ENCODE peak calls at places on chromosomes 1 and 21, in six cellular contexts. One of them, this sample, is unnamed.

GRCh38 chr1:222994506-222995229 is 148.4 kb downstream of the TLR5 start:
- DNase-seq in H1: no peak
- DNase-seq in GM12891: no peak
- DNase-seq in K562: no peak
- DNase-seq in GM12878: no peak
- DNase-seq in SK-N-SH: no peak
- DNase-seq in this sample: no peak

GRCh38 chr1:86641318-86641717 is 63.1 kb upstream of the SH3GLB1 start:
- DNase-seq in GM12878: no peak
- DNase-seq in H1: no peak
- DNase-seq in SK-N-SH: no peak
- DNase-seq in K562: no peak
- DNase-seq in GM12891: no peak
- DNase-seq in this sample: no peak

GRCh38 chr1:8705104-8705503 is 112.3 kb downstream of the RERE start:
- DNase-seq in K562: no peak
- DNase-seq in H1: no peak
- DNase-seq in GM12878: no peak
- DNase-seq in SK-N-SH: no peak
- DNase-seq in GM12891: no peak
- DNase-seq in this sample: no peak

GRCh38 chr1:51378871-51379270 is 48.5 kb upstream of the TTC39A start:
- DNase-seq in K562: no peak
- DNase-seq in H1: no peak
- DNase-seq in GM12878: no peak
- DNase-seq in SK-N-SH: no peak
- DNase-seq in GM12891: no peak
- DNase-seq in this sample: no peak

GRCh38 chr1:198107041-198107440 is 49.8 kb upstream of the NEK7 start:
- DNase-seq in GM12891: no peak
- DNase-seq in K562: no peak
- DNase-seq in SK-N-SH: no peak
- DNase-seq in GM12878: no peak
- DNase-seq in H1: no peak
- DNase-seq in this sample: no peak

GRCh38 chr1:13725714-13726175 is 25.8 kb downstream of the PRDM2 start:
- DNase-seq in H1: no peak
- DNase-seq in K562: peak; percentile 31
- DNase-seq in GM12878: no peak
- DNase-seq in GM12891: no peak
- DNase-seq in SK-N-SH: peak; percentile 26
- DNase-seq in this sample: no peak

GRCh38 chr1:74502432-74502831 is 10.0 kb downstream of the LRRC53 start:
- DNase-seq in SK-N-SH: no peak
- DNase-seq in K562: no peak
- DNase-seq in GM12891: no peak
- DNase-seq in H1: no peak
- DNase-seq in GM12878: no peak
- DNase-seq in this sample: no peak

GRCh38 chr1:27179373-27179772 is 24.4 kb upstream of the SLC9A1 start:
- DNase-seq in K562: no peak
- DNase-seq in GM12891: no peak
- DNase-seq in H1: no peak
- DNase-seq in GM12878: no peak
- DNase-seq in SK-N-SH: no peak
- DNase-seq in this sample: no peak

GRCh38 chr1:59276317-59276914 is 20.5 kb upstream of the FGGY start:
- DNase-seq in SK-N-SH: no peak
- DNase-seq in GM12878: no peak
- DNase-seq in H1: no peak
- DNase-seq in GM12891: no peak
- DNase-seq in K562: no peak
- DNase-seq in this sample: no peak

GRCh38 chr1:9494936-9495758 is 44.1 kb upstream of the SLC25A33 start:
- DNase-seq in H1: peak; percentile 38
- DNase-seq in K562: peak; percentile 79
- DNase-seq in GM12891: peak; percentile 74
- DNase-seq in GM12878: no peak
- DNase-seq in SK-N-SH: peak; percentile 90
- DNase-seq in this sample: peak; percentile 73

GRCh38 chr1:9438431-9439073 is 100.7 kb upstream of the SLC25A33 start:
- DNase-seq in H1: no peak
- DNase-seq in SK-N-SH: no peak
- DNase-seq in K562: no peak
- DNase-seq in GM12891: no peak
- DNase-seq in GM12878: no peak
- DNase-seq in this sample: no peak

GRCh38 chr1:232598133-232598532 is 31.8 kb downstream of the SIPA1L2 start:
- DNase-seq in H1: no peak
- DNase-seq in GM12878: no peak
- DNase-seq in K562: no peak
- DNase-seq in SK-N-SH: no peak
- DNase-seq in GM12891: no peak
- DNase-seq in this sample: no peak

GRCh38 chr1:193190096-193190744 is 3.8 kb upstream of the B3GALT2 start:
- DNase-seq in K562: no peak
- DNase-seq in GM12891: no peak
- DNase-seq in SK-N-SH: no peak
- DNase-seq in GM12878: no peak
- DNase-seq in H1: no peak
- DNase-seq in this sample: no peak

GRCh38 chr1:196317535-196318522 is 290.4 kb downstream of the KCNT2 start:
- DNase-seq in SK-N-SH: no peak
- DNase-seq in GM12878: no peak
- DNase-seq in H1: no peak
- DNase-seq in GM12891: no peak
- DNase-seq in K562: peak; percentile 47
- DNase-seq in this sample: no peak

GRCh38 chr1:152013664-152014237 is 20.1 kb upstream of the S100A10 start:
- DNase-seq in GM12878: no peak
- DNase-seq in GM12891: no peak
- DNase-seq in H1: no peak
- DNase-seq in K562: peak; percentile 72
- DNase-seq in SK-N-SH: no peak
- DNase-seq in this sample: no peak

GRCh38 chr1:78587213-78587612 is 33.0 kb upstream of the IFI44L start:
- DNase-seq in GM12891: no peak
- DNase-seq in GM12878: no peak
- DNase-seq in K562: no peak
- DNase-seq in H1: no peak
- DNase-seq in SK-N-SH: no peak
- DNase-seq in this sample: no peak

GRCh38 chr1:14924012-14924452 is 229.5 kb upstream of the TMEM51 start:
- DNase-seq in K562: peak; percentile 78
- DNase-seq in GM12878: no peak
- DNase-seq in SK-N-SH: peak; percentile 95
- DNase-seq in GM12891: peak; percentile 64
- DNase-seq in H1: no peak
- DNase-seq in this sample: peak; percentile 76

GRCh38 chr1:54996869-54997710 is 1.6 kb upstream of the BSND start:
- DNase-seq in SK-N-SH: peak; percentile 68
- DNase-seq in K562: no peak
- DNase-seq in GM12878: no peak
- DNase-seq in GM12891: no peak
- DNase-seq in H1: no peak
- DNase-seq in this sample: no peak

GRCh38 chr1:98827041-98827440 is 165.5 kb downstream of the SNX7 start:
- DNase-seq in K562: no peak
- DNase-seq in H1: no peak
- DNase-seq in SK-N-SH: no peak
- DNase-seq in GM12891: no peak
- DNase-seq in GM12878: no peak
- DNase-seq in this sample: no peak

GRCh38 chr21:19507682-19508260 is 1104.2 kb upstream of the TMPRSS15 start:
- DNase-seq in GM12891: no peak
- DNase-seq in K562: peak; percentile 26
- DNase-seq in H1: no peak
- DNase-seq in SK-N-SH: peak; percentile 20
- DNase-seq in GM12878: no peak
- DNase-seq in this sample: no peak

GRCh38 chr1:224377676-224378006 is 21.0 kb downstream of the CNIH4 start:
- DNase-seq in H1: no peak
- DNase-seq in SK-N-SH: no peak
- DNase-seq in GM12878: peak; percentile 62
- DNase-seq in K562: peak; percentile 28
- DNase-seq in GM12891: no peak
- DNase-seq in this sample: no peak

GRCh38 chr1:201637282-201638076 is 98.6 kb downstream of the NAV1 start:
- DNase-seq in H1: no peak
- DNase-seq in K562: no peak
- DNase-seq in GM12891: no peak
- DNase-seq in GM12878: no peak
- DNase-seq in SK-N-SH: peak; percentile 72
- DNase-seq in this sample: no peak

GRCh38 chr21:46500224-46500861 is 41.7 kb downstream of the DIP2A start:
- DNase-seq in GM12878: no peak
- DNase-seq in GM12891: no peak
- DNase-seq in H1: no peak
- DNase-seq in K562: peak; percentile 44
- DNase-seq in SK-N-SH: no peak
- DNase-seq in this sample: no peak
- TF ChIP-seq TAF1 in GM12878: no peak
- TF ChIP-seq TAF1 in GM12891: no peak
- TF ChIP-seq TAF1 in H1: no peak
- TF ChIP-seq TAF1 in K562: no peak
- TF ChIP-seq TAF1 in SK-N-SH: no peak
- TF ChIP-seq TAF1 in this sample: no peak

GRCh38 chr1:17595602-17595925 is 56.1 kb downstream of the ARHGEF10L start:
- DNase-seq in GM12891: no peak
- DNase-seq in K562: no peak
- DNase-seq in GM12878: no peak
- DNase-seq in H1: no peak
- DNase-seq in SK-N-SH: no peak
- DNase-seq in this sample: no peak

GRCh38 chr1:17596186-17596585 is 56.7 kb downstream of the ARHGEF10L start:
- DNase-seq in GM12878: no peak
- DNase-seq in K562: no peak
- DNase-seq in GM12891: no peak
- DNase-seq in SK-N-SH: no peak
- DNase-seq in H1: no peak
- DNase-seq in this sample: no peak

GRCh38 chr1:17594026-17594425 is 54.5 kb downstream of the ARHGEF10L start:
- DNase-seq in SK-N-SH: peak; percentile 69
- DNase-seq in GM12891: no peak
- DNase-seq in GM12878: no peak
- DNase-seq in K562: no peak
- DNase-seq in H1: no peak
- DNase-seq in this sample: no peak

GRCh38 chr1:17596651-17597509 is 57.4 kb downstream of the ARHGEF10L start:
- DNase-seq in GM12891: no peak
- DNase-seq in H1: no peak
- DNase-seq in GM12878: no peak
- DNase-seq in SK-N-SH: peak; percentile 66
- DNase-seq in K562: no peak
- DNase-seq in this sample: no peak

DNA sequence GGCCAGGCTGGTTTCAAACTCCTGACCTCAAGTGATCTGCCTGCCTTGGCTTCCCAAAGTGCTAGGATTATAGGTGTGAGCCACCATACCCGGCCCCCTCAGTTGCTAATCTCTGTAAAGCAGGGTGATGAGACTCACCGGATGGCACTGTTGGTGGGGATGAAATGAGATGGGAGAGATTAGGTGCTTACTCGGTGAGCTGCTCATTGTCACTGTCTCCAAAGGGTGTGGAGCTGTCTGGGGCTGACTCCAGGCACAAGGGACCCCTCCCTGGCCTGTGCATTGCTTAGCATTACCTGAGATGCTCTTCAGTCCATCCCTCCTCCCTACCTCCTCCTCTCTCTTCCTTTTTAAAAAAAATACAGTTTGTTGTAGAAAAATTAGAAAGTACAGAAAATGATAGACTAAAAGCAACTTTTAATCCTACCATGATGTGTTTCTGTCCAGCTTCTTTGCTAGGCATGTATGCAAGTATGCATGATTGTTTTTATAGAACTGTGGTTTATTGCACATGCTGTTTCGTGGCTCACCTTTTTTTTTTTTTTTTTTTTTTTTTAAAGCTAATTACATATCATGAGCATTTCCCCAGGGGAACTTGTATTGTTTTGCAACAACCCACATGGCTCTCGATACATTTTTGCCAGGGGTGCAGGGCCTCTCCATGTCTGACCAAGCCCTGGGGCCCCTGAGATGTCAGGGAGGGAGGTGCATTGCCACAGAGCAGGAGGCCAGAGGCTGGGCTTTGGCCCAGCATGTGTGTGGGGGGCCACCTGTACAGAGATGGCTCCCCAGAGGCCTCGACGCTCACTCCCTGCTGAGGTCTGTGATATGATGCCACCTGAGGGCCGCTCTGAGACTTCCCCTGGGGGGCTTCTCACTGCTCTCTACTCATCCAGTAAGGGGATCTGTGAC is 55.4 kb downstream of the ARHGEF10L start:
- DNase-seq in SK-N-SH: no peak
- DNase-seq in H1: no peak
- DNase-seq in K562: no peak
- DNase-seq in GM12891: no peak
- DNase-seq in GM12878: no peak
- DNase-seq in this sample: no peak
- TF ChIP-seq TAF1 in SK-N-SH: no peak
- TF ChIP-seq TAF1 in H1: no peak
- TF ChIP-seq TAF1 in K562: no peak
- TF ChIP-seq TAF1 in GM12891: no peak
- TF ChIP-seq TAF1 in GM12878: no peak
- TF ChIP-seq TAF1 in this sample: no peak

DNA sequence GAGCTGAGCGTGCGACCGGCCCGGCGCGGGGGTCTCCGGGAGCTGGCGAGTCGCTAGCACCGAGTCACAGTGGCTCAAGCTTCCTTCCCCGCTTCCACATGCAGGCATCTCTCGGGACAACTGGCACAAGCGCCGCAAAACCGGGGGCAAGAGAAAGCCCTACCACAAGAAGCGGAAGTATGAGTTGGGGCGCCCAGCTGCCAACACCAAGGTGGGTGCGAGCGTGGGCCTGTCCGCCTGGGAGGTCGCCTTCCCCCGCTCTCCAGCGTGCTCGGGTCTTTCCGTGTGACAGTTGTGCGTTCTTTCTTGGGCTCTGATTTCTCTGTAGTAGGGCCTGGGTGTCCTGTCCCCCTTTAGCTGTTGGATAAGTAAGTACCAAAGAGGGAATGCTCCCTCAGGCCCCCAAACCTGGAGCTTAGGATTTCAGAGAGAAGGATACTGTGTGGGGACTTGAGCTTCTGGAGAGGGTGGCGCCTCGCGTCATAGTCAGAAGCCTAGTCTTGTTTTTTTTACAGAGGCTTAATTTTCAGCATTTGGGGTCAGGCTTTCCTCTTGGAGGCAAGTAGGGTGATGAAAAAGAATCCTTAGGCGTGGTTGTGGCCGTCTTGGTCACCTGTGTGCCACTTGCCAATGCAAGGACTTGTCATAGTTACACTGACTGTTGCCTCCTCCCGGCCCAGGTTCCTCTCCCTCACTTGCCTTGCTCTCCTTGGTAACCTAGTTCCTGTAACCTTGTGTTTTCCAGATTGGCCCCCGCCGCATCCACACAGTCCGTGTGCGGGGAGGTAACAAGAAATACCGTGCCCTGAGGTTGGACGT is 799 bp downstream of the RPS8 start:
- DNase-seq in GM12878: no peak
- DNase-seq in SK-N-SH: no peak
- DNase-seq in H1: no peak
- DNase-seq in K562: peak; percentile 54
- DNase-seq in GM12891: no peak
- DNase-seq in this sample: peak; percentile 31
- TF ChIP-seq TAF1 in GM12878: no peak
- TF ChIP-seq TAF1 in SK-N-SH: no peak
- TF ChIP-seq TAF1 in H1: no peak
- TF ChIP-seq TAF1 in K562: no peak
- TF ChIP-seq TAF1 in GM12891: no peak
- TF ChIP-seq TAF1 in this sample: no peak

GRCh38 chr21:46079357-46080170 is 18.3 kb upstream of the COL6A2 start:
- DNase-seq in GM12891: peak; percentile 12
- DNase-seq in SK-N-SH: peak; percentile 92
- DNase-seq in K562: no peak
- DNase-seq in GM12878: no peak
- DNase-seq in H1: no peak
- DNase-seq in this sample: no peak
- TF ChIP-seq TAF1 in GM12891: no peak
- TF ChIP-seq TAF1 in SK-N-SH: no peak
- TF ChIP-seq TAF1 in K562: no peak
- TF ChIP-seq TAF1 in GM12878: no peak
- TF ChIP-seq TAF1 in H1: no peak
- TF ChIP-seq TAF1 in this sample: no peak

This sample was measured in GM12892.